ENCODE peak calls at places on chromosomes 6 and 20, in five cellular contexts. One of them, this sample, is unnamed.

GRCh38 chr20:9615766-9616454 is 101.5 kb downstream of the LAMP5 start:
- DNase-seq in heart left ventricle: no peak
- DNase-seq in tibial nerve: no peak
- DNase-seq in cardiac muscle cell: no peak
- DNase-seq in A549: no peak
- DNase-seq in this sample: no peak

GRCh38 chr6:136921936-136922679 is at the start of gene SLC35D3:
- DNase-seq in heart left ventricle: peak; percentile 23
- DNase-seq in tibial nerve: no peak
- DNase-seq in cardiac muscle cell: peak; percentile 59
- DNase-seq in A549: peak; percentile 16
- DNase-seq in this sample: no peak

GRCh38 chr20:43870484-43870883 is 44.2 kb upstream of the TOX2 start:
- DNase-seq in heart left ventricle: no peak
- DNase-seq in tibial nerve: no peak
- DNase-seq in cardiac muscle cell: no peak
- DNase-seq in A549: no peak
- DNase-seq in this sample: no peak

GRCh38 chr6:150355932-150356331 is 12.9 kb upstream of the IYD start:
- DNase-seq in heart left ventricle: no peak
- DNase-seq in tibial nerve: no peak
- DNase-seq in cardiac muscle cell: no peak
- DNase-seq in A549: no peak
- DNase-seq in this sample: no peak

GRCh38 chr6:148166339-148166949 is 176.2 kb upstream of the SASH1 start:
- DNase-seq in heart left ventricle: no peak
- DNase-seq in tibial nerve: peak; percentile 42
- DNase-seq in cardiac muscle cell: peak; percentile 55
- DNase-seq in A549: peak; percentile 57
- DNase-seq in this sample: no peak

GRCh38 chr6:6712979-6713514 is 124.5 kb downstream of the LY86 start:
- DNase-seq in heart left ventricle: no peak
- DNase-seq in tibial nerve: no peak
- DNase-seq in cardiac muscle cell: peak; percentile 23
- DNase-seq in A549: no peak
- DNase-seq in this sample: no peak

GRCh38 chr20:3670511-3670910 is 7.3 kb upstream of the GFRA4 start:
- DNase-seq in heart left ventricle: no peak
- DNase-seq in tibial nerve: no peak
- DNase-seq in cardiac muscle cell: peak; percentile 76
- DNase-seq in A549: no peak
- DNase-seq in this sample: no peak

GRCh38 chr6:42316981-42317380 is 99.3 kb upstream of the MRPS10 start:
- DNase-seq in heart left ventricle: no peak
- DNase-seq in tibial nerve: no peak
- DNase-seq in cardiac muscle cell: no peak
- DNase-seq in A549: no peak
- DNase-seq in this sample: no peak

GRCh38 chr6:30227763-30228487 is 14.7 kb upstream of the TRIM26 start:
- DNase-seq in heart left ventricle: no peak
- DNase-seq in tibial nerve: no peak
- DNase-seq in cardiac muscle cell: no peak
- DNase-seq in A549: no peak
- DNase-seq in this sample: no peak

GRCh38 chr6:118581489-118581959 is 33.4 kb downstream of the PLN start:
- DNase-seq in heart left ventricle: no peak
- DNase-seq in tibial nerve: no peak
- DNase-seq in cardiac muscle cell: no peak
- DNase-seq in A549: no peak
- DNase-seq in this sample: no peak

GRCh38 chr20:38363004-38363747 is 16.9 kb downstream of the LBP start:
- DNase-seq in heart left ventricle: no peak
- DNase-seq in tibial nerve: no peak
- DNase-seq in cardiac muscle cell: no peak
- DNase-seq in A549: no peak
- DNase-seq in this sample: no peak

GRCh38 chr6:6760054-6760453 is 171.5 kb downstream of the LY86 start:
- DNase-seq in heart left ventricle: no peak
- DNase-seq in tibial nerve: no peak
- DNase-seq in cardiac muscle cell: no peak
- DNase-seq in A549: no peak
- DNase-seq in this sample: no peak

GRCh38 chr20:24690408-24690807 is 221.0 kb downstream of the SYNDIG1 start:
- DNase-seq in heart left ventricle: no peak
- DNase-seq in tibial nerve: no peak
- DNase-seq in cardiac muscle cell: no peak
- DNase-seq in A549: no peak
- DNase-seq in this sample: no peak

GRCh38 chr6:166738361-166738760 is 111.3 kb upstream of the RPS6KA2 start:
- DNase-seq in heart left ventricle: no peak
- DNase-seq in tibial nerve: no peak
- DNase-seq in cardiac muscle cell: no peak
- DNase-seq in A549: no peak
- DNase-seq in this sample: no peak

GRCh38 chr6:7906741-7907140 is 3.8 kb downstream of the TXNDC5 start:
- DNase-seq in heart left ventricle: no peak
- DNase-seq in tibial nerve: no peak
- DNase-seq in cardiac muscle cell: no peak
- DNase-seq in A549: no peak
- DNase-seq in this sample: no peak

GRCh38 chr6:7903673-7904072 is 6.9 kb downstream of the TXNDC5 start:
- DNase-seq in heart left ventricle: no peak
- DNase-seq in tibial nerve: no peak
- DNase-seq in cardiac muscle cell: no peak
- DNase-seq in A549: no peak
- DNase-seq in this sample: no peak

GRCh38 chr6:7902867-7903266 is 7.7 kb downstream of the TXNDC5 start:
- DNase-seq in heart left ventricle: no peak
- DNase-seq in tibial nerve: no peak
- DNase-seq in cardiac muscle cell: no peak
- DNase-seq in A549: no peak
- DNase-seq in this sample: no peak

GRCh38 chr6:7905416-7905815 is 5.2 kb downstream of the TXNDC5 start:
- DNase-seq in heart left ventricle: no peak
- DNase-seq in tibial nerve: no peak
- DNase-seq in cardiac muscle cell: no peak
- DNase-seq in A549: no peak
- DNase-seq in this sample: no peak

DNA sequence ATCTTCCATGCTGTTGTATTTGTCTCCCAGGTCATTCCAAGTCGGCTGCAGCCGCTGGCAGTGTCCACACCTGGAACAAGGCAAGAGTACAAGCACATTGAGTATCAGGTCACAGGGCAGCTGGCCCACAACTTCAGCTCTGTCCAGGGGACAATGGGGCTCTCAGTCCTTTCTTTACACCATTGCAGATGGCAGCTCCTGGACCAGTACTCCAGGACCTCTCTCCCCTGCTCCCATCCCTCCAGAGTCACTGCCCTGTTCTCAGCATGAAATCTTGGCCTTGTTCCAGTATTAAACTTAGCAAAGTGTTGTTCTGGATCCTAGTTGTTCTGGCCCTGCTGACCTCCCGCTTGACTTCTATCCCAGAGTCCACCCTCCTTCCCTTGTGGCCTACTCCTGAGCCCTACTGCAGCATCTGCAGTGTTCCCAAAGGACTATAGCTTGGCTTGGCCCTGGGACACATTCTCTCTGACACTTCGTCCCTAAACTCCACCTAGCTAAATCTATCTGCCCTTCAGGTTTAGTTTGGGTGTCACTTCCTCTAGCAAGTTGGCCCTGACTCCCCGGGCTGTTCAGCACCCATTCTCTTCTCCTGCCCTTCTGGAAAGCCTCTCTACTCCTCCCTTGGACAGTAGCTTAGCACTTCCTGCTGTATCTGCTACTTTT is 5.8 kb downstream of the TXNDC5 start:
- DNase-seq in heart left ventricle: no peak
- DNase-seq in tibial nerve: no peak
- DNase-seq in cardiac muscle cell: no peak
- DNase-seq in A549: no peak
- DNase-seq in this sample: no peak
- H3K4me1 ChIP-seq in heart left ventricle: peaks cover 47% of the 10 kb centered on the region
- H3K4me1 ChIP-seq in tibial nerve: peaks cover 13% of the 10 kb centered on the region
- H3K4me1 ChIP-seq in cardiac muscle cell: no peaks in the 10 kb centered on the region
- H3K4me1 ChIP-seq in A549: peaks cover 11% of the 10 kb centered on the region
- H3K4me1 ChIP-seq in this sample: peaks cover 15% of the 10 kb centered on the region

GRCh38 chr6:131762984-131763383 is 44.8 kb upstream of the ENPP1 start:
- DNase-seq in heart left ventricle: no peak
- DNase-seq in tibial nerve: no peak
- DNase-seq in cardiac muscle cell: no peak
- DNase-seq in A549: no peak
- DNase-seq in this sample: no peak
- H3K4me1 ChIP-seq in heart left ventricle: peaks cover 8% of the 10 kb centered on the region
- H3K4me1 ChIP-seq in tibial nerve: peaks cover 24% of the 10 kb centered on the region
- H3K4me1 ChIP-seq in cardiac muscle cell: peaks cover 5% of the 10 kb centered on the region
- H3K4me1 ChIP-seq in A549: no peaks in the 10 kb centered on the region
- H3K4me1 ChIP-seq in this sample: no peaks in the 10 kb centered on the region

GRCh38 chr6:25327372-25327771 is 48.2 kb downstream of the CARMIL1 start:
- DNase-seq in heart left ventricle: no peak
- DNase-seq in tibial nerve: no peak
- DNase-seq in cardiac muscle cell: no peak
- DNase-seq in A549: no peak
- DNase-seq in this sample: no peak
- H3K4me1 ChIP-seq in heart left ventricle: peaks cover 40% of the 10 kb centered on the region
- H3K4me1 ChIP-seq in tibial nerve: no peaks in the 10 kb centered on the region
- H3K4me1 ChIP-seq in cardiac muscle cell: peaks cover 31% of the 10 kb centered on the region
- H3K4me1 ChIP-seq in A549: peaks cover 3% of the 10 kb centered on the region
- H3K4me1 ChIP-seq in this sample: no peaks in the 10 kb centered on the region

GRCh38 chr6:139151425-139152087 is 16.7 kb downstream of the HECA start:
- DNase-seq in heart left ventricle: no peak
- DNase-seq in tibial nerve: no peak
- DNase-seq in cardiac muscle cell: no peak
- DNase-seq in A549: no peak
- DNase-seq in this sample: no peak
- H3K4me1 ChIP-seq in heart left ventricle: peaks cover 83% of the 10 kb centered on the region
- H3K4me1 ChIP-seq in tibial nerve: peaks cover 20% of the 10 kb centered on the region
- H3K4me1 ChIP-seq in cardiac muscle cell: peaks cover 17% of the 10 kb centered on the region
- H3K4me1 ChIP-seq in A549: no peaks in the 10 kb centered on the region
- H3K4me1 ChIP-seq in this sample: peaks cover 62% of the 10 kb centered on the region

DNA sequence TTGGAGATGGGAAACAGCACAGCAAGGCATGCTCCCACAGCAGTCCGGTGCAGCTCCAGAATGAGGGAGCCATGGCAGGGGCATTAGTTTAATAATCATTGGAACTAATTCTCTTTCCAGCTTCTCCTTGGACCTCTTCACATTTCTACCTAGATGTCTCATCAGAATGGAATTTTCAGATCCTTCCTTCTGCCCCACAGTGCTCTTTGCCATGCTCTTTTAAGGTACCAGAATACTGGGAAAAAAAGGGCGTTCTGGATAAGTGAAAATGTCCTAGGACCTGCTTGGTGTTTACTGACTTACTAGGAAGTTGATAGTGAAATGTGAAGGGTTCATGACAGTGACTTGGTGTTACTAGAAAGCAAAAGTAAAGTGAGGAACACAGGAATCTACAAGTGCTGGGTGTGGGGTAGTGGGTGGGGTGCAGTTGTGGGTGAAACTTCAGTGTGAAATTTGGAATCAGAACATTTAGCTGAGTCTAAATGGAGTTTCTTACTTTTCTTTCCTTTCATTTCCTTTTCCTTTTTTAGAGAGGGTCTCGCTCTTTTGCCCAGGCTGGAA is 207.1 kb downstream of the ARID1B start:
- DNase-seq in heart left ventricle: no peak
- DNase-seq in tibial nerve: no peak
- DNase-seq in cardiac muscle cell: no peak
- DNase-seq in A549: no peak
- DNase-seq in this sample: no peak
- H3K4me1 ChIP-seq in heart left ventricle: peaks cover 30% of the 10 kb centered on the region
- H3K4me1 ChIP-seq in tibial nerve: no peaks in the 10 kb centered on the region
- H3K4me1 ChIP-seq in cardiac muscle cell: peaks cover 8% of the 10 kb centered on the region
- H3K4me1 ChIP-seq in A549: peaks cover 32% of the 10 kb centered on the region
- H3K4me1 ChIP-seq in this sample: peaks cover 40% of the 10 kb centered on the region

GRCh38 chr6:17984399-17984798 is 3.0 kb downstream of the KIF13A start:
- DNase-seq in heart left ventricle: no peak
- DNase-seq in tibial nerve: no peak
- DNase-seq in cardiac muscle cell: no peak
- DNase-seq in A549: no peak
- DNase-seq in this sample: no peak
- H3K4me1 ChIP-seq in heart left ventricle: peaks cover 63% of the 10 kb centered on the region
- H3K4me1 ChIP-seq in tibial nerve: peaks cover 22% of the 10 kb centered on the region
- H3K4me1 ChIP-seq in cardiac muscle cell: peaks cover 17% of the 10 kb centered on the region
- H3K4me1 ChIP-seq in A549: peaks cover 52% of the 10 kb centered on the region
- H3K4me1 ChIP-seq in this sample: peaks cover 51% of the 10 kb centered on the region